ENCODE peak calls at places on chromosomes 6 and 20, in four cellular contexts. A is dorsolateral prefrontal cortex, H is fibroblast of mammary gland, L is choroid plexus epithelial cell. G is an unnamed sample.

GRCh38 chr20:38840894-38841470 is 35.5 kb downstream of the PPP1R16B start:
- DNase-seq in A (no peak), H (no peak), L (no peak), G (no peak)

GRCh38 chr20:46978871-46979536 is 84.4 kb downstream of the EYA2 start:
- DNase-seq in A (no peak), H (no peak), L (no peak), G (peak; percentile 65)

GRCh38 chr6:139515511-139515910 is 141.1 kb upstream of the CITED2 start:
- DNase-seq in A (no peak), H (no peak), L (peak; percentile 77), G (no peak)

GRCh38 chr6:144411506-144412165 is 126.5 kb downstream of the UTRN start:
- DNase-seq in A (no peak), H (peak; percentile 39), L (no peak), G (no peak)

GRCh38 chr20:34111057-34111711 is 859 bp downstream of the EIF2S2 start:
- DNase-seq in A (no peak), H (peak; percentile 70), L (peak; percentile 89), G (no peak)

GRCh38 chr20:44776977-44777376 is 31.3 kb downstream of the KCNK15 start:
- DNase-seq in A (no peak), H (peak; percentile 21), L (peak; percentile 40), G (no peak)

GRCh38 chr6:119495230-119495683 is 145.7 kb upstream of the MAN1A1 start:
- DNase-seq in A (no peak), H (no peak), L (no peak), G (no peak)

GRCh38 chr20:63273635-63274380 is 1.2 kb downstream of the ARFGAP1 start:
- DNase-seq in A (no peak), H (peak; percentile 91), L (peak; percentile 86), G (no peak)

GRCh38 chr6:16362296-16362695 is 123.9 kb downstream of the GMPR start:
- DNase-seq in A (no peak), H (no peak), L (no peak), G (no peak)

GRCh38 chr20:37945034-37945660 is 42.2 kb downstream of the VSTM2L start:
- DNase-seq in A (no peak), H (no peak), L (no peak), G (peak; percentile 73)

GRCh38 chr6:163459536-163459935 is 45.0 kb downstream of the QKI start:
- DNase-seq in A (no peak), H (peak; percentile 43), L (peak; percentile 43), G (no peak)

GRCh38 chr6:77025824-77026223 is 437.5 kb downstream of the HTR1B start:
- DNase-seq in A (no peak), H (no peak), L (no peak), G (no peak)

GRCh38 chr6:30510419-30510818 is 21.1 kb downstream of the HLA-E start:
- DNase-seq in A (no peak), H (no peak), L (no peak), G (no peak)

GRCh38 chr20:2606507-2607006 is 45.9 kb upstream of the NOP56 start:
- DNase-seq in A (no peak), H (no peak), L (peak; percentile 7), G (no peak)

GRCh38 chr6:112225691-112226090 is 28.7 kb downstream of the LAMA4 start:
- DNase-seq in A (no peak), H (no peak), L (peak; percentile 59), G (no peak)

GRCh38 chr6:131368077-131368911 is 204.7 kb upstream of the ARG1 start:
- DNase-seq in A (peak; percentile 80), H (peak; percentile 47), L (peak; percentile 29), G (no peak)

GRCh38 chr6:23797041-23797440 is 329.0 kb upstream of the NRSN1 start:
- DNase-seq in A (no peak), H (no peak), L (no peak), G (no peak)

GRCh38 chr6:136037885-136038460 is 186.5 kb downstream of the PDE7B start:
- DNase-seq in A (no peak), H (peak; percentile 86), L (peak; percentile 64), G (no peak)

DNA sequence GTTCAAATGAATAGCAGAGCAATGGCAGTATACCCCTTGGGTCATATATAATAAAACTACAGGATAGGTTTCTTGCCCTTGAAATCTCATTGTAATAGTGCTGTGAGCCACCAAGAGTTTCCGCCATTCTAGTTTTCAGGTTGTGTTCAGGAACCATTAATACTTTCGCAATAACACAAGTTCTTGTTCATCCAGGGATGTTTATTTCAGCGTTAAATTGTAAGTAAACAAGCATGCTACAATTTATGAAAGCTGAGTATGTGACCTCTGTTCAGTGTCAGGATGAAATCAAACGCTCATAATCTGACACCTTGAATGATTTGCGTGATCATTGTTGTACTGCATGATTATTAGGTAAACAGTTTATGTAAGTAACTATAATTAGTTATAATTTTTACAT is 22.8 kb downstream of the ANKS1A start:
- DNase-seq in A (no peak), H (no peak), L (no peak), G (no peak)
- H3K4me3 ChIP-seq in A (no peak overlapping the region), H (no peak overlapping the region), L (no peak overlapping the region), G (no peak overlapping the region)

GRCh38 chr6:152979116-152979515 is 3.7 kb downstream of the FBXO5 start:
- DNase-seq in A (no peak), H (no peak), L (no peak), G (no peak)
- H3K4me3 ChIP-seq in A (no peak overlapping the region), H (no peak overlapping the region), L (no peak overlapping the region), G (no peak overlapping the region)

GRCh38 chr6:25449774-25450173 is 170.6 kb downstream of the CARMIL1 start:
- DNase-seq in A (no peak), H (no peak), L (peak; percentile 59), G (no peak)
- H3K4me3 ChIP-seq in A (no peak overlapping the region), H (no peak overlapping the region), L (no peak overlapping the region), G (no peak overlapping the region)

GRCh38 chr20:50320910-50321796 is 130.5 kb downstream of the CEBPB start:
- DNase-seq in A (no peak), H (peak; percentile 94), L (peak; percentile 96), G (peak; percentile 100)
- H3K4me3 ChIP-seq in A (no peak overlapping the region), H (peak overlapping the region; percentile 48), L (peak overlapping the region; percentile 29), G (peak overlapping the region; percentile 29)